ENCODE peak calls at places on chromosomes 3 and 15, in nine cellular contexts. S, W, O, H, X, D, R, Y and Z are unnamed samples.

GRCh38 chr15:25728816-25729215 is 134.3 kb downstream of the ATP10A start:
- DNase-seq in S (no peak), W (no peak), O (no peak), H (no peak), X (no peak), D (no peak), R (no peak), Y (no peak), Z (no peak)

GRCh38 chr3:174859756-174860155 is 622 bp downstream of the NAALADL2 start:
- DNase-seq in S (no peak), W (no peak), O (no peak), H (no peak), X (no peak), D (peak), R (no peak), Y (no peak), Z (no peak)

GRCh38 chr15:25736451-25736850 is 126.7 kb downstream of the ATP10A start:
- DNase-seq in S (no peak), W (peak), O (no peak), H (no peak), X (no peak), D (no peak), R (no peak), Y (no peak), Z (no peak)

GRCh38 chr3:49903451-49904424 is at the start of gene MST1R:
- DNase-seq in S (peak), W (no peak), O (peak), H (peak), X (peak), D (peak), R (no peak), Y (no peak), Z (peak)

GRCh38 chr15:79007066-79007465 is 62.2 kb upstream of the CTSH start:
- DNase-seq in S (peak), W (peak), O (peak), H (peak), X (peak), D (peak), R (peak), Y (no peak), Z (no peak)

GRCh38 chr15:67927501-67928156 is 87.8 kb upstream of the RNU6-1 start:
- DNase-seq in S (no peak), W (peak), O (peak), H (peak), X (no peak), D (peak), R (no peak), Y (peak), Z (peak)

GRCh38 chr3:197212290-197212689 is 86.1 kb downstream of the DLG1 start:
- DNase-seq in S (no peak), W (no peak), O (no peak), H (no peak), X (no peak), D (no peak), R (no peak), Y (no peak), Z (peak)

GRCh38 chr15:70466895-70467529 is 296.3 kb downstream of the UACA start:
- DNase-seq in S (peak), W (peak), O (peak), H (peak), X (peak), D (peak), R (peak), Y (peak), Z (peak)

GRCh38 chr3:128800241-128801187 is 74.5 kb downstream of the RAB7A start:
- DNase-seq in S (no peak), W (no peak), O (no peak), H (no peak), X (no peak), D (no peak), R (no peak), Y (no peak), Z (no peak)

GRCh38 chr3:4994823-4995499 is 15.7 kb downstream of the BHLHE40 start:
- DNase-seq in S (peak), W (peak), O (no peak), H (peak), X (no peak), D (peak), R (no peak), Y (no peak), Z (peak)

GRCh38 chr3:196246612-196247308 is 30.4 kb downstream of the SLC51A start:
- DNase-seq in S (no peak), W (peak), O (no peak), H (peak), X (no peak), D (peak), R (no peak), Y (peak), Z (peak)

GRCh38 chr3:185069583-185070030 is 83.3 kb downstream of the C3orf70 start:
- DNase-seq in S (peak), W (no peak), O (peak), H (no peak), X (no peak), D (no peak), R (no peak), Y (no peak), Z (no peak)

GRCh38 chr3:22172964-22173363 is 422.0 kb upstream of the ZNF385D start:
- DNase-seq in S (no peak), W (no peak), O (no peak), H (no peak), X (no peak), D (no peak), R (no peak), Y (no peak), Z (no peak)

GRCh38 chr3:49493901-49494300 is 23.8 kb downstream of the DAG1 start:
- DNase-seq in S (no peak), W (peak), O (no peak), H (no peak), X (no peak), D (no peak), R (no peak), Y (no peak), Z (no peak)

GRCh38 chr15:64089553-64090280 is 3.9 kb downstream of the CIAO2A start:
- DNase-seq in S (no peak), W (no peak), O (no peak), H (no peak), X (no peak), D (no peak), R (peak), Y (no peak), Z (no peak)

GRCh38 chr3:1828519-1828918 is 270.1 kb upstream of the CNTN4 start:
- DNase-seq in S (no peak), W (no peak), O (no peak), H (no peak), X (no peak), D (no peak), R (no peak), Y (no peak), Z (no peak)

GRCh38 chr15:61621146-61621545 is 392.0 kb upstream of the RORA start:
- DNase-seq in S (peak), W (no peak), O (peak), H (peak), X (no peak), D (peak), R (peak), Y (no peak), Z (peak)

GRCh38 chr3:128547368-128547987 is 54.5 kb upstream of the GATA2 start:
- DNase-seq in S (no peak), W (peak), O (no peak), H (peak), X (no peak), D (peak), R (no peak), Y (no peak), Z (peak)

GRCh38 chr3:72960812-72961518 is 35.6 kb upstream of the PPP4R2 start:
- DNase-seq in S (no peak), W (peak), O (peak), H (peak), X (no peak), D (peak), R (no peak), Y (peak), Z (no peak)

DNA sequence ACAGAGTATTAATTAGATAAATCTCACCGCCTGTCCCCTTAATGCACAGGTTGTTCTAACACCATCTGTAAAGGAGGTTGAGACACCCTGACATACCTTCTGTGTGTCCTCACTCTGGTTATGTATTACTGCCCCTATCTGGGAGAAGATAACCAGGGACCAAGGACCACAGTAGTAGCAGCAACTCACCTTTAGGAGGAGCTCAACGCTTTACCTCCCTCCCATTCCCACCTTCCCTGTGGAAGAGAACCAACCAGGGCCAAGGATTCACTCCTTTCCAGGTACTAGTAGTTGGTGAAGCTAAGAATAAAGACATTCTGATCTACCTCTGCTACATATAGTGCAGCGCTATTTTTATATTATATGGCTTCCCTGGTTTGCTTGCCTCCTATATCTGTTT is 232.6 kb downstream of the MEX3B start:
- DNase-seq in S (peak), W (no peak), O (no peak), H (no peak), X (no peak), D (no peak), R (no peak), Y (no peak), Z (no peak)
- TF ChIP-seq CTCF in S (peak), W (no peak), O (no peak), H (peak), X (no peak), D (peak), R (peak), Y (no peak), Z (peak)

GRCh38 chr3:69219101-69219708 is 96.8 kb upstream of the LMOD3 start:
- DNase-seq in S (no peak), W (no peak), O (no peak), H (no peak), X (no peak), D (no peak), R (no peak), Y (no peak), Z (no peak)
- TF ChIP-seq CTCF in S (no peak), W (no peak), O (no peak), H (no peak), X (no peak), D (no peak), R (no peak), Y (no peak), Z (no peak)

GRCh38 chr15:76060098-76060989 is 559 bp downstream of the TMEM266 start:
- DNase-seq in S (no peak), W (peak), O (no peak), H (no peak), X (no peak), D (no peak), R (no peak), Y (no peak), Z (peak)

GRCh38 chr15:76058714-76059319 is 968 bp upstream of the TMEM266 start:
- DNase-seq in S (peak), W (peak), O (peak), H (peak), X (peak), D (peak), R (no peak), Y (no peak), Z (peak)

GRCh38 chr15:76061700-76062099 is 1.9 kb downstream of the TMEM266 start:
- DNase-seq in S (no peak), W (no peak), O (no peak), H (no peak), X (no peak), D (no peak), R (no peak), Y (no peak), Z (no peak)

GRCh38 chr15:76057332-76058000 is 2.3 kb upstream of the TMEM266 start:
- DNase-seq in S (peak), W (peak), O (peak), H (peak), X (peak), D (peak), R (peak), Y (peak), Z (no peak)

DNA sequence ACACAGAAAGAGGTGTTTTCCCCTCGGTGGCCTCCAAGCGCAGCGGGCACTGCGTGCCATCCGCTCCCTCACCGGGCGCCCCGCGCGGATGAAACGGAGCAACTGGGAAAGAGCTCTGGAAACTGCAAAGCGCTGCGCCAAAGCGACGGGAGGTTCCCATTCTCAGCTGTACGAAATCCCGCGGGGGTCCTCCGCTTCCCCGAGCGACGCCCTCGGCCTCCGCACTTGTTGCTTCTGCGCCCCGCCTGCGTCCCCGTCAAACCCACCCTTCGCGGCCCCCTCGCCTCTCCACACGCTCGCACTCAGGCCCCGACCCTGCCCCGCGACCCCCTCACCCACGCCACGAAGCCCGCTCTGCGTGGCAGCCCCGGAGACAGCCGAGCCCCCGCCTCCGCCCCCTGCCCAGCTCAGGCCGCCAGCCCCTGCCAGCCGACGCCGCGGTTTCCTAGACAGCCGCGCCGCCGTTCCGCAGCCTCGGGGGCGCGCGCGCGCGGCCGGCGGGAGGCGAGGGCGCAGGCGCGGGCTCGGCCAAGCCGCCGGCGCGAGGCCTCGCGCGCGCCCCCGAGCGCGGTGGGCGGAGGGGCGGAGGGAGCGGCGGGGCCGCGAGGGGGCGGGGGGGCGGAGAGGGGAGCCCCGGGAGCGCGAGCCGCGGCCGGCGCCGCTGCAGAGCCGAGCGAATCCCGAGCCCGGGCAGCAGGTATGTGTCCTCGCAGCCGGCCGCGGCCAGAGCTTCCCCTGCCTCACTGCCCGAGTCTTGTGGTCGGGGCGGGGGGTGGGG is at the start of gene TMEM266:
- DNase-seq in S (peak), W (peak), O (peak), H (no peak), X (peak), D (peak), R (no peak), Y (no peak), Z (peak)
- TF ChIP-seq CTCF in S (peak), W (no peak), O (no peak), H (no peak), X (no peak), D (no peak), R (no peak), Y (no peak), Z (no peak)

GRCh38 chr3:99809565-99809964 is 8.1 kb upstream of the CMSS1 start:
- DNase-seq in S (no peak), W (no peak), O (no peak), H (no peak), X (no peak), D (no peak), R (no peak), Y (no peak), Z (no peak)

GRCh38 chr3:99808163-99808794 is 9.4 kb upstream of the CMSS1 start:
- DNase-seq in S (peak), W (peak), O (peak), H (peak), X (peak), D (peak), R (peak), Y (peak), Z (peak)

GRCh38 chr3:99805160-99805559 is 12.5 kb upstream of the CMSS1 start:
- DNase-seq in S (no peak), W (no peak), O (no peak), H (no peak), X (no peak), D (no peak), R (no peak), Y (no peak), Z (no peak)

DNA sequence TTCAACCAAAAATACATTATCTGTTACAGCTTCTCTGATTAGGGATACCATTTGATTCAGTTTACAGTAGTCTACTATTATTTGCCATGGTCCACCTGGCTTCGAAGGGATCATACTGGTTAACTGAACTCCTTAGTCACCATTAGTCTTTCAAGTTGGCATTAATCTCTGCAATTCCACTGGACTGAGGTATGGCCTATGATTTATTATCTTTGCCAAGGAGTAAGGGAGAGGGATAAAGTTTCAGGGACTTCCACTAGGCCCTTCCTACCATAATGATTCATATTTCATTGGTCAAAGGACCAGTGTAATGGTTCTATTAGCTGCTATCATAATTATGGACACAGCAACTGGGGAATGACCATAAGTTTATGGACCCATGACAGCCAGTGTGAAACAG is 7.3 kb upstream of the CMSS1 start:
- DNase-seq in S (no peak), W (no peak), O (no peak), H (no peak), X (no peak), D (no peak), R (no peak), Y (no peak), Z (no peak)
- TF ChIP-seq CTCF in S (no peak), W (no peak), O (no peak), H (no peak), X (no peak), D (no peak), R (no peak), Y (no peak), Z (no peak)

GRCh38 chr3:171850324-171850697 is 7.2 kb downstream of the TMEM212 start:
- DNase-seq in S (no peak), W (peak), O (peak), H (no peak), X (no peak), D (no peak), R (no peak), Y (no peak), Z (no peak)
- TF ChIP-seq CTCF in S (no peak), W (no peak), O (no peak), H (no peak), X (no peak), D (no peak), R (no peak), Y (no peak), Z (no peak)